ENCODE peak calls at places on chromosomes 16 and 17, in four cellular contexts. Z, O, M and L are unnamed samples.

GRCh38 chr17:7577327-7578199 is 1.9 kb upstream of the CD68 start:
- DNase-seq in Z (no peak), O (no peak), M (no peak), L (no peak)

GRCh38 chr17:82901836-82902235 is 62.0 kb upstream of the ZNF750 start:
- DNase-seq in Z (no peak), O (no peak), M (no peak), L (no peak)

GRCh38 chr17:50034504-50035364 is 21.2 kb upstream of the ITGA3 start:
- DNase-seq in Z (no peak), O (no peak), M (no peak), L (no peak)

GRCh38 chr17:15392326-15392739 is 50.9 kb upstream of the TEKT3 start:
- DNase-seq in Z (no peak), O (no peak), M (no peak), L (peak; percentile 82)

GRCh38 chr16:854808-855410 is 54.4 kb upstream of the GNG13 start:
- DNase-seq in Z (no peak), O (no peak), M (no peak), L (no peak)

GRCh38 chr17:61494325-61495160 is 42.3 kb downstream of the TBX4 start:
- DNase-seq in Z (no peak), O (no peak), M (no peak), L (no peak)

GRCh38 chr16:57372372-57373116 is at the start of gene CX3CL1:
- DNase-seq in Z (peak; percentile 76), O (peak; percentile 68), M (no peak), L (no peak)

GRCh38 chr17:82566129-82566995 is 46.8 kb downstream of the FOXK2 start:
- DNase-seq in Z (no peak), O (no peak), M (no peak), L (no peak)

GRCh38 chr17:56752263-56752662 is 81.5 kb downstream of the C17orf67 start:
- DNase-seq in Z (no peak), O (no peak), M (no peak), L (no peak)

GRCh38 chr16:84618428-84619102 is 687 bp upstream of the COTL1 start:
- DNase-seq in Z (no peak), O (peak; percentile 67), M (peak; percentile 14), L (peak; percentile 99)

GRCh38 chr16:88103581-88104188 is 152.5 kb downstream of the BANP start:
- DNase-seq in Z (no peak), O (no peak), M (no peak), L (no peak)

GRCh38 chr17:61408151-61409041 is 8.8 kb downstream of the TBX2 start:
- DNase-seq in Z (no peak), O (no peak), M (no peak), L (no peak)

GRCh38 chr17:69511244-69511643 is 96.7 kb downstream of the MAP2K6 start:
- DNase-seq in Z (no peak), O (no peak), M (no peak), L (no peak)

GRCh38 chr16:50449800-50450199 is 81.0 kb upstream of the BRD7 start:
- DNase-seq in Z (no peak), O (no peak), M (no peak), L (no peak)

GRCh38 chr17:83057397-83057761 is 22.0 kb upstream of the METRNL start:
- DNase-seq in Z (no peak), O (no peak), M (no peak), L (no peak)

GRCh38 chr16:85989863-85990643 is 91.1 kb downstream of the IRF8 start:
- DNase-seq in Z (no peak), O (no peak), M (no peak), L (no peak)

GRCh38 chr17:4931974-4932373 is at the start of gene GP1BA:
- DNase-seq in Z (no peak), O (no peak), M (no peak), L (no peak)

GRCh38 chr17:77441130-77441920 is 300.6 kb downstream of the SEC14L1 start:
- DNase-seq in Z (no peak), O (no peak), M (peak; percentile 93), L (no peak)

GRCh38 chr17:1143573-1143972 is 36.2 kb downstream of the ABR start:
- DNase-seq in Z (peak; percentile 74), O (no peak), M (no peak), L (no peak)

GRCh38 chr16:29710227-29711219 is 31.5 kb downstream of the QPRT start:
- DNase-seq in Z (peak; percentile 11), O (peak; percentile 37), M (peak; percentile 26), L (peak; percentile 24)